ENCODE peak calls at places on chromosome 1, in five cellular contexts. J is breast epithelium, M is tibial nerve, Q is GM12878, K is heart left ventricle. Z is an unnamed sample. For H3K4me1, the result is how much of the 10 kb centered on the place peaks cover.

GRCh38 chr1:64686828-64687724 is 57.8 kb upstream of the RAVER2 start:
- DNase-seq in J (no peak), M (no peak), Q (no peak), K (no peak), Z (no peak)

GRCh38 chr1:151494741-151495281 is 16.4 kb upstream of the CGN start:
- DNase-seq in J (no peak), M (no peak), Q (no peak), K (no peak), Z (no peak)

GRCh38 chr1:161730050-161730564 is 8.8 kb downstream of the FCRLB start:
- DNase-seq in J (no peak), M (no peak), Q (no peak), K (no peak), Z (no peak)

GRCh38 chr1:164735315-164736052 is 176.5 kb downstream of the PBX1 start:
- DNase-seq in J (no peak), M (no peak), Q (no peak), K (no peak), Z (no peak)

GRCh38 chr1:64139877-64140276 is 63.5 kb upstream of the UBE2U start:
- DNase-seq in J (no peak), M (no peak), Q (no peak), K (no peak), Z (peak)

GRCh38 chr1:183243190-183244065 is 57.4 kb downstream of the LAMC2 start:
- DNase-seq in J (no peak), M (peak), Q (no peak), K (no peak), Z (no peak)

GRCh38 chr1:64295566-64295965 is 92.1 kb downstream of the UBE2U start:
- DNase-seq in J (no peak), M (no peak), Q (no peak), K (no peak), Z (no peak)

GRCh38 chr1:237863234-237863633 is 27.5 kb downstream of the ZP4 start:
- DNase-seq in J (no peak), M (no peak), Q (no peak), K (no peak), Z (no peak)

GRCh38 chr1:174743654-174744561 is 255.8 kb upstream of the CACYBP start:
- DNase-seq in J (no peak), M (no peak), Q (no peak), K (no peak), Z (no peak)

GRCh38 chr1:184622136-184622823 is 132.4 kb downstream of the EDEM3 start:
- DNase-seq in J (peak), M (peak), Q (no peak), K (peak), Z (peak)
- TF ChIP-seq POLR2A in J (peak), M (peak), Q (no peak), K (no peak), Z (no peak)

GRCh38 chr1:89882348-89883029 is 61.7 kb downstream of the LRRC8D start:
- DNase-seq in J (no peak), M (no peak), Q (no peak), K (no peak), Z (no peak)

GRCh38 chr1:89883030-89883379 is 62.2 kb downstream of the LRRC8D start:
- DNase-seq in J (no peak), M (no peak), Q (no peak), K (no peak), Z (no peak)

GRCh38 chr1:89878256-89878655 is 57.4 kb downstream of the LRRC8D start:
- DNase-seq in J (no peak), M (no peak), Q (no peak), K (no peak), Z (no peak)

GRCh38 chr1:89880679-89881078 is 59.8 kb downstream of the LRRC8D start:
- DNase-seq in J (no peak), M (no peak), Q (no peak), K (no peak), Z (no peak)

GRCh38 chr1:89881415-89882058 is 60.7 kb downstream of the LRRC8D start:
- DNase-seq in J (no peak), M (no peak), Q (peak), K (no peak), Z (no peak)
- H3K4me1 ChIP-seq in J (under half), M (under half), Q (under half), K (under half), Z (under half)

DNA sequence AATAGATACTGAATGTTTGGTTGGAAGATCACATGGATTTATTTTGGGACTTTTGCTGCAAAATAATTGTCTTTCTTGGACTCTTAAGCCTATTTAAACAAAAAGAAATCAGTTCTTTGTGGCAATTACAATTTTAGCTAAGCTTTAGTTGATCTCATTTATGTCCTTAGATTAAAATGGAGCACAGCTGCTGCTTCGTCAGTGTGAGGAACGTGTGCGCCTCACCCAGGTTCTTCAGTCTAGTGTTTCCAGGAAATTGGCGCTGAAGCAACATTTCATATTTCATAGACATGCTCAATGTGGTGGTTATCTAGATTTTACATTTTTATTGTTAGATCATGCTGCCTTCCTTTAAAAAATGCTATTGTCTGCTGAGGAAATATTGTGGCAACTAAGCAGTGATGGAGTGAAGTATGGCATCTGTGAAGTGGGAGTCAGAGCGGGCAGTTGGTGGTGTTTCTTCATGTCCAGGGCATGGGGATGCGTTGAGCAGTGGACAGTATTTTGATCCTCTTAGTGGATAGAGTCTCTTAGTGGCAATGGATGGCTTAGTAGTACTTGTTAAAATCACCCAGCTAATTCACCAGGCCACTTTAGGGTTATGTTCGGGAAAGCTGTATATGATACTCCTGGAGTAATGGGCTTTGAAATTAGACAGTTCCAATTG is 5.6 kb downstream of the DDI2 start:
- DNase-seq in J (no peak), M (no peak), Q (no peak), K (no peak), Z (no peak)
- H3K4me3 ChIP-seq in J (no peak), M (no peak), Q (no peak), K (no peak), Z (no peak)

GRCh38 chr1:98920441-98921110 is 84.1 kb downstream of the PLPPR5 start:
- DNase-seq in J (no peak), M (no peak), Q (no peak), K (no peak), Z (no peak)

GRCh38 chr1:98923667-98924066 is 81.0 kb downstream of the PLPPR5 start:
- DNase-seq in J (no peak), M (no peak), Q (no peak), K (no peak), Z (no peak)

GRCh38 chr1:98921817-98922216 is 82.8 kb downstream of the PLPPR5 start:
- DNase-seq in J (no peak), M (no peak), Q (no peak), K (no peak), Z (no peak)

GRCh38 chr1:98919652-98920051 is 85.0 kb downstream of the PLPPR5 start:
- DNase-seq in J (no peak), M (no peak), Q (no peak), K (no peak), Z (no peak)

DNA sequence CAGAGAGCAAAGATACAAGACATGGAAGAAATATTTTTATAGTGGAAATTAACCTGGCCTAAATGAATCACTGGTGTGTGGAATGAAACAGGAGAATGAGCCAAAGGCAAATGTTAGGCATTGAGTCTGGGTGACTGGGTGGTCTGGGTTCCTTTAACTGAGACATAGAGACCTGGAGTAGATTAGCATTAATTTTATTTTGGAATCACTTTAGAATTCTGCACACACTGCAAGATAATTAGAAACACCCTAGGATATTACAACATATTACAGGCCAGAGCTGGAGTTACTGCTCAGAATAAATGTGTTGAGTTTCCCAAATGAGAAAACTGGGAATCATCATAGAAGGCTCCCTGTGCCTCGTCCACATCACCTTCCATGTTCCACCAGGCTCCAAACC is 85.5 kb downstream of the PLPPR5 start:
- DNase-seq in J (no peak), M (no peak), Q (no peak), K (no peak), Z (no peak)
- TF ChIP-seq POLR2A in J (no peak), M (no peak), Q (no peak), K (no peak), Z (no peak)

DNA sequence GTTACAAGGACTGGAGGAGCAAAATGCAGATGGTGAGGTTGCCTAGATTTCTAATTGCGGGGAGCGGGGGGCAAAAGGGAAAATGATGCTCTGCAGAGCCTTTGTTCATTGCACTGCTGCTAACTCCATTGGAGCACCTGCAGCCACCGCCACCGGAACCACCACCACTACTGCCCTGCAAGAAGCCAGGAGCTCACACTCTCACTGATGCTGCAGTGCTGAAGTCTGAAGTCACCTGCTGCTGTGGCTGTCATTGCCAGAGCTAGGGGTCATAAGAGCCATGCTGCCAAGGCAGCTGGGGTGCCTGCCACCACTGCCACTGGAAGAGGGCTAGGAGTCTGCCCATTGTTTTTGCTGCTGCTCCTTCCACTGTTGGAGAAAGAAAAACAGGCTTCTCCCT is 7.3 kb upstream of the HPCAL4 start:
- DNase-seq in J (no peak), M (no peak), Q (no peak), K (no peak), Z (peak)
- H3K4me1 ChIP-seq in J (under half), M (under half), Q (under half), K (under half), Z (under half)

Z was measured in vagina.